ENCODE peak calls at places on chromosomes 11 and 22, in seven cellular contexts. N is left ventricle myocardium inferior, P is stomach, Q is Peyer's patch, A is HCT116, D is IMR-90, C is thoracic aorta. R is an unnamed sample.

GRCh38 chr11:111081021-111081511 is 164.5 kb upstream of the POU2AF2 start:
- DNase-seq in D (peak), Q (no peak), C (no peak), N (no peak), A (no peak), P (no peak), R (no peak)

GRCh38 chr11:129639300-129639699 is 176.3 kb upstream of the TMEM45B start:
- DNase-seq in A (peak), P (no peak), D (peak), Q (no peak), C (no peak), N (no peak), R (peak)

GRCh38 chr11:113805640-113806039 is 26.0 kb downstream of the CLDN25 start:
- DNase-seq in N (no peak), C (no peak), P (no peak), A (no peak), Q (no peak), D (peak), R (no peak)

GRCh38 chr22:38657248-38657909 is 941 bp downstream of the CBY1 start:
- DNase-seq in N (no peak), D (no peak), C (no peak), P (no peak), Q (peak), A (no peak), R (no peak)

GRCh38 chr11:126147268-126148111 is 64.0 kb downstream of the RPUSD4 start:
- DNase-seq in A (no peak), C (no peak), P (no peak), D (no peak), Q (peak), N (no peak), R (no peak)

GRCh38 chr11:121180183-121180582 is 79.1 kb downstream of the TECTA start:
- DNase-seq in C (no peak), P (no peak), D (no peak), Q (no peak), A (no peak), N (no peak), R (no peak)

GRCh38 chr11:123457187-123457770 is 27.2 kb downstream of the GRAMD1B start:
- DNase-seq in Q (peak), A (no peak), C (no peak), D (no peak), N (no peak), P (no peak), R (no peak)

GRCh38 chr11:12175694-12176241 is 65.4 kb downstream of the MICAL2 start:
- DNase-seq in C (no peak), P (no peak), Q (no peak), A (peak), D (peak), N (no peak), R (peak)

GRCh38 chr11:69241844-69242582 is 51.9 kb upstream of the MYEOV start:
- DNase-seq in Q (no peak), N (no peak), P (no peak), C (no peak), A (no peak), D (no peak), R (no peak)

GRCh38 chr11:35163209-35163608 is 24.2 kb downstream of the CD44 start:
- DNase-seq in D (no peak), A (no peak), P (no peak), N (no peak), Q (no peak), C (no peak), R (no peak)

GRCh38 chr22:36032611-36033010 is 4.0 kb upstream of the RBFOX2 start:
- DNase-seq in P (no peak), A (no peak), D (no peak), C (no peak), N (no peak), Q (no peak), R (no peak)

GRCh38 chr11:2524446-2525165 is 79.8 kb downstream of the KCNQ1 start:
- DNase-seq in P (peak), D (no peak), Q (no peak), C (no peak), A (no peak), N (no peak), R (no peak)

GRCh38 chr11:70556884-70557741 is 158.8 kb downstream of the CTTN start:
- DNase-seq in A (peak), N (no peak), P (no peak), Q (peak), D (no peak), C (no peak), R (no peak)

GRCh38 chr11:34614334-34615113 is 6.4 kb upstream of the EHF start:
- DNase-seq in A (no peak), P (no peak), N (no peak), Q (no peak), D (peak), C (no peak), R (no peak)

GRCh38 chr22:37711490-37711889 is 14.6 kb downstream of the TRIOBP start:
- DNase-seq in D (no peak), A (no peak), P (no peak), Q (no peak), C (no peak), N (no peak), R (no peak)

GRCh38 chr11:131977854-131978253 is 607.4 kb downstream of the NTM start:
- DNase-seq in C (no peak), A (no peak), D (peak), Q (no peak), P (no peak), N (no peak), R (no peak)

GRCh38 chr11:110219011-110219785 is 77.2 kb downstream of the RDX start:
- DNase-seq in C (no peak), N (no peak), P (no peak), A (no peak), Q (no peak), D (peak), R (no peak)

GRCh38 chr11:14378171-14378570 is 19.2 kb upstream of the RRAS2 start:
- DNase-seq in A (no peak), D (no peak), C (no peak), Q (peak), P (no peak), N (no peak), R (no peak)

GRCh38 chr11:61510178-61510979 is 1.8 kb downstream of the LRRC10B start:
- DNase-seq in A (no peak), C (no peak), D (no peak), Q (no peak), P (no peak), N (no peak), R (no peak)

GRCh38 chr22:47177334-47177815 is 414.9 kb downstream of the TBC1D22A start:
- DNase-seq in A (no peak), C (no peak), Q (peak), N (no peak), D (no peak), P (no peak), R (no peak)

GRCh38 chr11:45187375-45187774 is 40.9 kb downstream of the PRDM11 start:
- DNase-seq in C (no peak), A (no peak), Q (no peak), D (no peak), P (no peak), N (no peak), R (no peak)

GRCh38 chr11:76768091-76769047 is 14.8 kb upstream of the TSKU start:
- DNase-seq in A (no peak), N (peak), C (no peak), P (peak), D (no peak), Q (peak), R (no peak)

GRCh38 chr22:47160781-47161520 is 398.5 kb downstream of the TBC1D22A start:
- DNase-seq in C (no peak), D (no peak), N (no peak), Q (no peak), A (no peak), P (no peak), R (no peak)

GRCh38 chr11:75151346-75152047 is 590 bp downstream of the SLCO2B1 start:
- DNase-seq in Q (peak), P (no peak), N (no peak), C (no peak), D (no peak), A (no peak), R (no peak)

GRCh38 chr11:1744879-1745700 is 5.3 kb downstream of the IFITM10 start:
- DNase-seq in A (no peak), N (no peak), Q (peak), C (no peak), P (no peak), D (no peak), R (no peak)

GRCh38 chr11:127890026-127890611 is 697.2 kb downstream of the ETS1 start:
- DNase-seq in A (no peak), N (no peak), D (peak), C (no peak), P (no peak), Q (no peak), R (no peak)

GRCh38 chr22:23836692-23837495 is 1.9 kb downstream of the DERL3 start:
- DNase-seq in C (no peak), P (no peak), A (no peak), Q (no peak), D (no peak), N (no peak), R (no peak)

GRCh38 chr11:132058211-132058772 is 687.9 kb downstream of the NTM start:
- DNase-seq in Q (no peak), C (no peak), A (no peak), D (peak), P (no peak), N (no peak), R (no peak)

GRCh38 chr11:133935551-133935910 is 21.2 kb downstream of the IGSF9B start:
- DNase-seq in P (no peak), Q (no peak), D (no peak), C (no peak), A (no peak), N (no peak), R (no peak)

GRCh38 chr11:45209000-45209399 is 62.6 kb downstream of the PRDM11 start:
- DNase-seq in P (no peak), N (no peak), A (no peak), C (no peak), D (no peak), Q (no peak), R (no peak)

DNA sequence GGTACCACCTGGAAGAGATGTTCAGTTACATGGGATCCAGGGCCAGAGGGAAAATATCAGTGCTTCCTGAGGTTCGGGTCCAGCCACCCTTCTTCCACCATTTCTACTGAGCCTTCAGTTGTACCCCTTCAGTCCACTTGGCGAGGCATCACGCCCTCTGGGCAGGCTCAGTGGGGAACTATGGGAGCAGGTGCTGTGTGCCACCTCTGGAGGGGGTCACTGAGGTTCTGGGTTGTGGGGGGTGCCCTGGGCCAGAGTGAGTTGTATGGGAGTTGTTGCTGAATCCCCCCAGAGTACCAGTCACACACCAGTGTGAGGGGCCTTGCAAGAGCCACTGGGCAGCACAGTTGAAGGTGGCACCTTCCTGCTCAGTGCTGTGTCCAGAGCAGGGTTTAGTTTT is 2.7 kb upstream of the SREBF2 start:
- DNase-seq in N (no peak), P (no peak), Q (no peak), D (no peak), C (no peak), A (no peak), R (no peak)
- TF ChIP-seq CTCF in N (no peak), P (no peak), Q (no peak), D (no peak), C (no peak), A (no peak), R (peak)

GRCh38 chr11:72102162-72102561 is 935 bp downstream of the LAMTOR1 start:
- DNase-seq in Q (no peak), A (no peak), D (no peak), P (no peak), C (no peak), N (no peak), R (no peak)
- H3K4me3 ChIP-seq in Q (peak), A (peak), D (peak), P (peak), C (peak), N (peak), R (peak)

GRCh38 chr11:4146070-4146764 is 51.6 kb downstream of the RRM1 start:
- DNase-seq in Q (no peak), P (no peak), C (no peak), D (no peak), N (no peak), A (no peak), R (no peak)
- TF ChIP-seq CTCF in Q (no peak), P (no peak), C (no peak), D (no peak), N (no peak), A (no peak), R (no peak)

DNA sequence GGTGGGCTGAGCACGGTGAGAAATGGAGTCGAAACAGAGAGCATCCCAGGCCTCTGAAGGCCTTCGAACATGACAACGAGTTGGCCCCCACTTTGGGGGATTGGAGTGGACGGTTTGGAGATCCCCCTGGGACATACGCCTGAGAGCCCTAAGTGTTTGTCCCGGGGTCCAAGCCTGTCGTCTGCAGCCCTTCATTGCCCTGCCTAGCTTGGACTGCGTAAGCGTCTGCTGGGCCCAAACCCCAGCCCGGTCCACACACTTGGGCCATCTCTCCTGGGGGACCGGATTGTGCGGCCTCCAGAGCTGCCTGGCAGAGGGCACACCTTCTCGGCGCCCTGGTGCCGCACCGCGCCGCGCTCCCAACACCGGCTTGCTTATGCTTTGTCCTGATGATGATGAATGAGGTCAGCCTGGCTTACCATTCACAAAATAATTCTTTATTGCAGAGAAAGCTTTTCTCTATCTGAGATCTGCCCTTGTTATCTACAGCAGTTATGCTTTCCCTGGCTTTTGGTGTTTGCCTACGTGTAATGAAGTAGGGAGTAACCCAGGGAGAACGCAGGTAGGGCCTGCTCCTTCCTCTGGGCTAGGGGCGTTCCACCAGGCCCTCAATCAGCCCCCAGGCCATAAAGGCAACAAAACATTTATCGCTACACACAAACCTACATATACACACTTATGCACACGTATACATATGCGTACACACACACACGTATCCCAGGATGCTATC is 85.9 kb upstream of the PPARA start:
- DNase-seq in A (no peak), D (no peak), P (peak), N (peak), Q (peak), C (no peak), R (no peak)
- H3K4me3 ChIP-seq in A (no peak), D (no peak), P (peak), N (peak), Q (peak), C (peak), R (no peak)

DNA sequence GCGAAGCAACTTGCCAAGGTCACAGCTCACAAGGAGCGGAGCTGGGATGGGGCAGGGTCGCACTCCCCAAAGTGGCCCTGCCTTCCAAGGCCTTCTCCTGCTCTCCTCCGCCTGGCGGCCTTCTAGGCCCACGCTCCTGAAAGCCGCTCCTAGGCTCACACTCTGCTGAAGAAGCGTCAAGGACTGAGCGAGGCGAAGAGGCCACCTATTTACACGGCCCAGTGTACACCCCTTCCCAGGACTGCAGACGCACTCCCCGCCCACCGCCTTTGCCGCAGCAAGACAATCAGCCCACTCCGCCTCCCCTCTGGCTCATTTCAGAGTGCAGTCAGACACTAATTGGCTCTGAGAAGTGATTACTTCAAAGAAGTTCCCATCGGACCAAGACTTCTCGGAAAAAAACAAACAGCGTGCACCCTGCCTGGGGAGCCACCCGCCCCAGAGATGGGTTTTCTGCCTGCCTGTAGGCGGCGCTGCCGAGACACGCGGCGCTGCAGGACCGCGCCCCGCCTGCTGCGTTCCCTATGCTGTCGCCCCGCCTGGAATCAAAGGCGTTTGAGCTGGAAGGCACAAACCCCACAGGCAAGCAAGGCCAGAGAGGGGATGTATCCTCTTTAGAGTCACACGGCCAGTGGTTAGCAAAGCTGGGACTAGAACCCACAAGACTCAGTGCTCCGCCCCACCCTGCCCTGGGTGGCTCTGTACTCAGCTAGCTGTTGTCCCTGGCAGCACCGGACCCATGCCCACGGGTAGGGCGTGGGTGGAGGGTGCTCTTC is 414.8 kb downstream of the BUD13 start:
- DNase-seq in Q (peak), C (no peak), A (peak), D (no peak), P (no peak), N (no peak), R (no peak)
- TF ChIP-seq CTCF in Q (peak), C (no peak), A (peak), D (peak), P (no peak), N (peak), R (peak)

GRCh38 chr11:66073669-66074068 is 3.6 kb downstream of the PACS1 start:
- DNase-seq in D (no peak), P (no peak), A (no peak), N (no peak), Q (no peak), C (no peak), R (no peak)

GRCh38 chr11:66070604-66071325 is 693 bp downstream of the PACS1 start:
- DNase-seq in C (no peak), Q (peak), P (peak), A (no peak), N (peak), D (peak), R (no peak)

GRCh38 chr11:66071326-66071870 is 1.3 kb downstream of the PACS1 start:
- DNase-seq in D (no peak), P (no peak), Q (no peak), A (no peak), C (no peak), N (no peak), R (no peak)

GRCh38 chr11:66069715-66070603 is at the start of gene PACS1:
- DNase-seq in A (no peak), Q (peak), N (peak), C (no peak), D (peak), P (peak), R (no peak)

DNA sequence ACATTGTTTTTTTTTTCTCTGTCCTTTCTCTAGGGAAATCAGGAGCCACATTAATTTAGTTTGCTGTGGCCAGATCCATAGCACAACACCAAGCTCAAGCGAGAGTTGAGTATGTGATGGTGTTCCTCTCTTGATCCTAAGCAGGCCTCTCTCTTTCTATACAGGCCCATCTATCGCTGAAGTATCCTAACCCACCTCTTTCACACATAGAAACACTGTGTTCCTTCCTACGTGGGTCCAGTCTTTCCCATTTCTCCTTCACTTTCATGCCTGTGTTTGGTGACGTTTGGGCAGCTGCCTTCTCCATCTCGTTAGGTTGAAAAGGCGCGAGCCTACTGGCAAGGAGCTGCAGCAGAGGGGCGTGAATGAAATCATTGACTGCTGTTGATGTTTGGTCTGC is 2.4 kb downstream of the PACS1 start:
- DNase-seq in Q (no peak), P (no peak), N (no peak), D (no peak), A (no peak), C (no peak), R (no peak)
- H3K4me3 ChIP-seq in Q (no peak), P (no peak), N (no peak), D (no peak), A (no peak), C (no peak), R (peak)

R was measured in HFF-Myc.